ENCODE peak calls at places on chromosome 9, in four cellular contexts. W, O, H and M are unnamed samples.

GRCh38 chr9:87954230-87954629 is 20.1 kb downstream of the CDK20 start:
- DNase-seq in O (no peak), W (no peak), H (no peak), M (no peak)

GRCh38 chr9:103301051-103301450 is 305.9 kb downstream of the CYLC2 start:
- DNase-seq in O (no peak), W (no peak), H (no peak), M (no peak)

GRCh38 chr9:95735701-95736100 is 139.8 kb upstream of the ERCC6L2 start:
- DNase-seq in O (no peak), H (no peak), W (no peak), M (no peak)

GRCh38 chr9:36345103-36345846 is 54.8 kb downstream of the RNF38 start:
- DNase-seq in W (no peak), H (no peak), O (no peak), M (no peak)

GRCh38 chr9:80699551-80699998 is 989.8 kb downstream of the TLE1 start:
- DNase-seq in W (no peak), H (no peak), O (no peak), M (no peak)

GRCh38 chr9:109579191-109579948 is 81.3 kb upstream of the PTPN3 start:
- DNase-seq in W (no peak), H (no peak), O (no peak), M (no peak)

GRCh38 chr9:36748322-36748899 is 175.7 kb downstream of the MELK start:
- DNase-seq in O (peak; percentile 22), H (no peak), W (no peak), M (no peak)

GRCh38 chr9:69932901-69933300 is 110.7 kb upstream of the MAMDC2 start:
- DNase-seq in W (no peak), H (no peak), O (no peak), M (no peak)

GRCh38 chr9:111056554-111056953 is 18.3 kb upstream of the LPAR1 start:
- DNase-seq in W (no peak), H (peak; percentile 51), O (no peak), M (no peak)

GRCh38 chr9:96435345-96435744 is 14.6 kb upstream of the HABP4 start:
- DNase-seq in H (no peak), O (no peak), W (no peak), M (no peak)

GRCh38 chr9:74444389-74444788 is 52.7 kb upstream of the RORB start:
- DNase-seq in O (no peak), H (no peak), W (no peak), M (no peak)

GRCh38 chr9:4117835-4118610 is 181.8 kb downstream of the GLIS3 start:
- DNase-seq in O (no peak), W (peak; percentile 52), H (no peak), M (peak; percentile 55)

GRCh38 chr9:86772289-86772982 is 174.9 kb downstream of the GAS1 start:
- DNase-seq in H (no peak), W (no peak), O (no peak), M (no peak)

GRCh38 chr9:15909297-15909696 is 356.5 kb downstream of the CCDC171 start:
- DNase-seq in W (no peak), H (no peak), O (no peak), M (no peak)

GRCh38 chr9:97852399-97853055 is 499 bp upstream of the FOXE1 start:
- DNase-seq in W (no peak), O (no peak), H (no peak), M (peak; percentile 63)

GRCh38 chr9:17065062-17065461 is 69.8 kb upstream of the CNTLN start:
- DNase-seq in H (no peak), O (no peak), W (no peak), M (no peak)

GRCh38 chr9:128049788-128050187 is 17.3 kb downstream of the NAIF1 start:
- DNase-seq in O (no peak), W (no peak), H (no peak), M (no peak)

GRCh38 chr9:18379073-18379811 is 94.7 kb upstream of the ADAMTSL1 start:
- DNase-seq in H (no peak), W (no peak), O (no peak), M (no peak)

GRCh38 chr9:81648891-81649290 is 40.5 kb downstream of the TLE1 start:
- DNase-seq in O (no peak), W (no peak), H (no peak), M (no peak)

GRCh38 chr9:109766351-109766750 is 13.6 kb upstream of the PALM2AKAP2 start:
- DNase-seq in O (no peak), H (no peak), W (no peak), M (no peak)

GRCh38 chr9:130334915-130335314 is 69.4 kb downstream of the HMCN2 start:
- DNase-seq in O (no peak), W (no peak), H (no peak), M (no peak)

GRCh38 chr9:36135791-36136276 is 699 bp upstream of the GLIPR2 start:
- DNase-seq in O (no peak), W (peak; percentile 65), H (no peak), M (no peak)

GRCh38 chr9:76654575-76654974 is 109.7 kb upstream of the PCA3 start:
- DNase-seq in H (no peak), O (no peak), W (no peak), M (no peak)

GRCh38 chr9:17013010-17013409 is 121.8 kb upstream of the CNTLN start:
- DNase-seq in H (no peak), O (no peak), W (no peak), M (no peak)

GRCh38 chr9:109914280-109915027 is 134.5 kb downstream of the PALM2AKAP2 start:
- DNase-seq in O (no peak), W (no peak), H (no peak), M (no peak)

GRCh38 chr9:100486479-100487176 is 13.7 kb downstream of the TMEFF1 start:
- DNase-seq in W (no peak), O (no peak), H (no peak), M (no peak)

GRCh38 chr9:127397722-127398647 is 1.0 kb downstream of the SLC2A8 start:
- DNase-seq in H (no peak), O (peak; percentile 39), W (peak; percentile 67), M (peak; percentile 78)

GRCh38 chr9:89179535-89179919 is 909 bp upstream of the SHC3 start:
- DNase-seq in O (no peak), H (no peak), W (no peak), M (no peak)

GRCh38 chr9:133614056-133614455 is 4.9 kb upstream of the FAM163B start:
- DNase-seq in H (no peak), W (no peak), O (no peak), M (no peak)

GRCh38 chr9:101465330-101465915 is 29.8 kb upstream of the ALDOB start:
- DNase-seq in H (peak; percentile 32), O (peak; percentile 33), W (no peak), M (no peak)